ENCODE peak calls at places on chromosomes 16 and 17, in nine cellular contexts. C, Y, T, G, V, E, B, S and L are unnamed samples.

GRCh38 chr16:23504076-23504452 is 6.2 kb downstream of the GGA2 start:
- DNase-seq in C (no peak), Y (no peak), T (peak), G (peak), V (peak), E (no peak), B (no peak), S (no peak), L (peak)

GRCh38 chr17:59333845-59334244 is 2.4 kb downstream of the YPEL2 start:
- DNase-seq in C (no peak), Y (no peak), T (no peak), G (no peak), V (no peak), E (no peak), B (no peak), S (no peak), L (no peak)

GRCh38 chr16:21644674-21645073 is 7.7 kb downstream of the IGSF6 start:
- DNase-seq in C (no peak), Y (no peak), T (no peak), G (no peak), V (no peak), E (no peak), B (no peak), S (no peak), L (no peak)

GRCh38 chr17:51128089-51128488 is 7.4 kb upstream of the SPAG9 start:
- DNase-seq in C (peak), Y (no peak), T (no peak), G (no peak), V (no peak), E (peak), B (no peak), S (no peak), L (no peak)

GRCh38 chr16:79639576-79640311 is 39.2 kb upstream of the MAF start:
- DNase-seq in C (no peak), Y (no peak), T (no peak), G (no peak), V (no peak), E (peak), B (no peak), S (no peak), L (peak)

GRCh38 chr16:31351937-31352315 is 3.0 kb upstream of the ITGAX start:
- DNase-seq in C (no peak), Y (no peak), T (no peak), G (no peak), V (peak), E (no peak), B (peak), S (no peak), L (no peak)

GRCh38 chr17:16468428-16468992 is 23.5 kb downstream of the LRRC75A start:
- DNase-seq in C (no peak), Y (no peak), T (no peak), G (no peak), V (no peak), E (no peak), B (no peak), S (no peak), L (no peak)

GRCh38 chr16:80583466-80583865 is 42.7 kb downstream of the DYNLRB2 start:
- DNase-seq in C (no peak), Y (no peak), T (peak), G (no peak), V (no peak), E (no peak), B (no peak), S (no peak), L (peak)

GRCh38 chr17:67800495-67800928 is 24.8 kb upstream of the BPTF start:
- DNase-seq in C (peak), Y (peak), T (peak), G (peak), V (peak), E (peak), B (peak), S (no peak), L (peak)

GRCh38 chr16:80924372-80924978 is 82.2 kb downstream of the CMC2 start:
- DNase-seq in C (peak), Y (peak), T (peak), G (no peak), V (peak), E (peak), B (peak), S (no peak), L (no peak)

GRCh38 chr17:5425826-5426225 is 5.8 kb downstream of the RPAIN start:
- DNase-seq in C (no peak), Y (no peak), T (no peak), G (no peak), V (no peak), E (no peak), B (no peak), S (no peak), L (no peak)

GRCh38 chr17:38434178-38434665 is 6.0 kb downstream of the ARHGAP23 start:
- DNase-seq in C (no peak), Y (peak), T (no peak), G (no peak), V (no peak), E (no peak), B (no peak), S (no peak), L (no peak)

GRCh38 chr17:40554646-40555295 is 10.5 kb downstream of the CCR7 start:
- DNase-seq in C (peak), Y (no peak), T (no peak), G (peak), V (no peak), E (no peak), B (no peak), S (no peak), L (peak)

GRCh38 chr17:70434536-70435490 is 265.5 kb downstream of the KCNJ2 start:
- DNase-seq in C (no peak), Y (no peak), T (no peak), G (no peak), V (no peak), E (no peak), B (no peak), S (no peak), L (no peak)

GRCh38 chr17:28334666-28335200 is 539 bp downstream of the IFT20 start:
- DNase-seq in C (no peak), Y (no peak), T (peak), G (no peak), V (no peak), E (no peak), B (no peak), S (no peak), L (no peak)

GRCh38 chr16:56348168-56349085 is 76.9 kb downstream of the AMFR start:
- DNase-seq in C (no peak), Y (no peak), T (peak), G (no peak), V (no peak), E (no peak), B (no peak), S (no peak), L (no peak)

GRCh38 chr17:4596636-4597380 is 12.5 kb downstream of the SMTNL2 start:
- DNase-seq in C (no peak), Y (no peak), T (no peak), G (no peak), V (no peak), E (no peak), B (no peak), S (no peak), L (no peak)

GRCh38 chr16:27264151-27264550 is 4.4 kb downstream of the NSMCE1 start:
- DNase-seq in C (no peak), Y (no peak), T (peak), G (peak), V (no peak), E (no peak), B (no peak), S (no peak), L (no peak)

GRCh38 chr17:2398655-2399571 is 1.9 kb downstream of the MNT start:
- DNase-seq in C (peak), Y (peak), T (peak), G (peak), V (peak), E (peak), B (peak), S (no peak), L (no peak)

GRCh38 chr17:62051053-62051452 is 14.0 kb downstream of the MED13 start:
- DNase-seq in C (no peak), Y (no peak), T (no peak), G (no peak), V (no peak), E (no peak), B (no peak), S (no peak), L (no peak)

GRCh38 chr16:75254359-75254837 is 3.0 kb upstream of the BCAR1 start:
- DNase-seq in C (no peak), Y (no peak), T (peak), G (peak), V (peak), E (peak), B (no peak), S (no peak), L (peak)

GRCh38 chr16:87575027-87575804 is 27.1 kb upstream of the JPH3 start:
- DNase-seq in C (peak), Y (no peak), T (no peak), G (no peak), V (no peak), E (peak), B (peak), S (no peak), L (no peak)

GRCh38 chr17:6903516-6903915 is 72.0 kb upstream of the TEKT1 start:
- DNase-seq in C (no peak), Y (no peak), T (no peak), G (no peak), V (no peak), E (no peak), B (no peak), S (no peak), L (no peak)

GRCh38 chr16:68665501-68665900 is 20.4 kb downstream of the CDH3 start:
- DNase-seq in C (no peak), Y (no peak), T (no peak), G (no peak), V (no peak), E (no peak), B (no peak), S (no peak), L (no peak)

GRCh38 chr16:60686824-60687223 is 1349.4 kb downstream of the CDH8 start:
- DNase-seq in C (no peak), Y (no peak), T (no peak), G (no peak), V (no peak), E (no peak), B (peak), S (no peak), L (no peak)

GRCh38 chr16:17556276-17557052 is 85.7 kb upstream of the XYLT1 start:
- DNase-seq in C (peak), Y (no peak), T (peak), G (no peak), V (no peak), E (peak), B (peak), S (no peak), L (peak)

GRCh38 chr16:30028438-30029093 is 2.5 kb downstream of the TLCD3B start:
- DNase-seq in C (peak), Y (peak), T (no peak), G (no peak), V (no peak), E (no peak), B (peak), S (no peak), L (no peak)

GRCh38 chr16:56258508-56259424 is 67.5 kb downstream of the GNAO1 start:
- DNase-seq in C (no peak), Y (no peak), T (no peak), G (no peak), V (no peak), E (no peak), B (no peak), S (no peak), L (no peak)

GRCh38 chr16:57601801-57602478 is 26.5 kb upstream of the ADGRG1 start:
- DNase-seq in C (peak), Y (no peak), T (no peak), G (no peak), V (no peak), E (no peak), B (peak), S (peak), L (peak)

GRCh38 chr16:72923757-72924156 is 124.2 kb downstream of the ZFHX3 start:
- DNase-seq in C (no peak), Y (no peak), T (no peak), G (no peak), V (no peak), E (no peak), B (no peak), S (no peak), L (no peak)

GRCh38 chr17:57004944-57005579 is 27.1 kb downstream of the SCPEP1 start:
- DNase-seq in C (peak), Y (no peak), T (no peak), G (no peak), V (no peak), E (peak), B (peak), S (no peak), L (no peak)

GRCh38 chr17:79732804-79733691 is 2.3 kb downstream of the ENPP7 start:
- DNase-seq in C (no peak), Y (no peak), T (no peak), G (no peak), V (no peak), E (no peak), B (peak), S (no peak), L (no peak)

GRCh38 chr16:1371054-1371978 is 19.6 kb downstream of the GNPTG start:
- DNase-seq in C (no peak), Y (no peak), T (no peak), G (no peak), V (no peak), E (no peak), B (no peak), S (no peak), L (no peak)

GRCh38 chr16:15526097-15526496 is 91.7 kb downstream of the BMERB1 start:
- DNase-seq in C (no peak), Y (no peak), T (no peak), G (no peak), V (no peak), E (no peak), B (no peak), S (no peak), L (no peak)

GRCh38 chr16:64253114-64253513 is 868.7 kb downstream of the CDH11 start:
- DNase-seq in C (no peak), Y (no peak), T (no peak), G (no peak), V (no peak), E (no peak), B (no peak), S (no peak), L (no peak)

GRCh38 chr16:64254443-64255367 is 867.2 kb downstream of the CDH11 start:
- DNase-seq in C (no peak), Y (no peak), T (no peak), G (no peak), V (no peak), E (no peak), B (no peak), S (no peak), L (no peak)

GRCh38 chr16:64251742-64252141 is 870.1 kb downstream of the CDH11 start:
- DNase-seq in C (no peak), Y (no peak), T (no peak), G (no peak), V (no peak), E (no peak), B (no peak), S (no peak), L (no peak)

GRCh38 chr16:64253525-64253924 is 868.3 kb downstream of the CDH11 start:
- DNase-seq in C (no peak), Y (no peak), T (no peak), G (no peak), V (no peak), E (no peak), B (no peak), S (no peak), L (no peak)

GRCh38 chr16:64250866-64251265 is 871.0 kb downstream of the CDH11 start:
- DNase-seq in C (no peak), Y (no peak), T (peak), G (no peak), V (no peak), E (no peak), B (no peak), S (no peak), L (no peak)
- H3K4me3 ChIP-seq in C (no peak), Y (no peak), T (no peak), G (no peak), V (no peak), E (no peak), B (no peak), S (no peak), L (no peak)

GRCh38 chr16:86117235-86117634 is 218.3 kb downstream of the IRF8 start:
- DNase-seq in C (no peak), Y (no peak), T (no peak), G (no peak), V (no peak), E (no peak), B (no peak), S (no peak), L (peak)
- TF ChIP-seq CTCF in C (no peak), Y (no peak), T (no peak), G (no peak), V (no peak), E (no peak), B (no peak), S (no peak), L (no peak)

DNA sequence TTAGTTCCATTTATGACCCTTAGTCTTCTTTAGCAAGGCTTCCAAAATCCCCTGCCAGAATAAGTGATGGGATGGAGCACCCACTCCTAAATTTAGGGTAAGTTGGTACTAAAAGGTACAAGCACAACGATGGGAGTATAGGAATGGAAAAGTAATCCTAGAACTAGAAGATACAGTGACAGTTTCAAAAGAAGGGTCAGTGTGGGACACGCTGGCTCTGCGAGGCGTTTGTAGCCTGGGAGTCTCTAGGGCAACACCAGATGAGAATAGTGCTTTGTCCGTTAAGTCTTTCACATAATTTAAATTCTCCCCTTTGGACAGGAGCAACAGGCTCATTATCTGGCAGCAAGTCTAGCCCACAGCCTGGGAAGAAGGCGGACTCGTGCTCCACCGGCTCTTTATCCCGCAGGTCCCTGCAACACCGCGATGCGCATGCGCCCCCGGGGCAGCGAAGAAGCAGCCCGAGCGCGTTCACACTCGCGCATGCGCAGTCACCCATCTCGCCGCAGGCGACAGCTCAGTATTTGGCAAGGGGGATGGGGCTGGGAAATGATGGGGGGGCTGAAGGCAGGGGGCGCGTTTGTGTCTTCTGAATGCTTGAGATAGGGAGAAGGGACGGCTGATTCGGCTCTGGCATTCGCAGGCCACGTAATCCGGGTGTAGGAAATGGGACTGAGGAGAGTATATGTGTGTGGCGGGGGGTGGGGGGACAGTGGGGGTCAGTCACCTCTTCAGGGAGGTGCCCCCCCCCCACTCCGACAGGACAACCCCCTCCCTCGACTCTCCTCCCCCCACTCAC is 564 bp downstream of the SPOP start:
- DNase-seq in C (peak), Y (peak), T (peak), G (peak), V (peak), E (peak), B (peak), S (no peak), L (peak)
- TF ChIP-seq POLR2A in C (peak), Y (no peak), T (peak), G (peak), V (no peak), E (peak), B (peak), S (no peak), L (no peak)

GRCh38 chr16:66359012-66359411 is 7.5 kb upstream of the CDH5 start:
- DNase-seq in C (no peak), Y (no peak), T (peak), G (no peak), V (no peak), E (peak), B (peak), S (no peak), L (no peak)

GRCh38 chr16:66361604-66362135 is 4.8 kb upstream of the CDH5 start:
- DNase-seq in C (no peak), Y (no peak), T (no peak), G (no peak), V (no peak), E (no peak), B (no peak), S (no peak), L (no peak)

GRCh38 chr16:66358231-66358630 is 8.3 kb upstream of the CDH5 start:
- DNase-seq in C (no peak), Y (no peak), T (no peak), G (no peak), V (no peak), E (no peak), B (no peak), S (no peak), L (no peak)

GRCh38 chr16:66360624-66361324 is 5.7 kb upstream of the CDH5 start:
- DNase-seq in C (no peak), Y (no peak), T (no peak), G (no peak), V (peak), E (no peak), B (peak), S (no peak), L (no peak)

DNA sequence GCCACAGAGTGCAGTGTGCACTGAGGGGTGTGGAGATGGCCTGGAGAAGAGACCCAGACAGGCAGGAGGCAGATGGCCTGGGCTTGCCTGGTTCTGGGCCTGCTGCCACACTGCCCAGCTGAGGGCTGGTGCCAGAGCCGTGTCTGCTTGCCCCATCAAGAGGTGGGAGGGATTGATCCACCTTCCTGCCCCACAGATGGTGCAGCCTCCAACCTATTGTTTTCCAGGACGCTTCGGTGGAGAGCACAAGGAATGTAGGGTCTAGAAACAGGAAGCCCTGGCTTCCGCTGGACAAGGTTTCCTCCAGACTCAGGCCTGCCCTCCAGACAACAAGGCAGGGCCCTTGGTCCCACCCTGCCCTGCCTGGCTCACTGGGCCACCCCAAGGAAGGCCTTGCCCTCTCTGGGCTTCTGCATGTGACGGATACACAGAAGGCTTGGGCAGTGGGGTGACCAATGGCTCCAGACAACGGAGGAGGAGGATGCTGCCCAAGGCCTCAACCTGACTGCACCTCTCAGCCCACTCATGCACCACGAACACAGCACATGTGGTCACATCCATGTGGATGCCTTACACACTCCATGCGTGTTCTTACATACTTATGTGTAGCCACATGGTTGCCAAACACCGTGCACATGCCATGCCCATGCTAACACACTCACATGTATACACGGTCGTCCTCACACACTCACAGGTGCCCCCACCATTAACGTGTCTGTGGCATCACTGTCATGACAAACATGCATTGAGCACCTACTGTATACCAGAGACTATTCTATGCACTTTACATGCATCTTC is 6.5 kb upstream of the CDH5 start:
- DNase-seq in C (no peak), Y (no peak), T (no peak), G (peak), V (peak), E (no peak), B (no peak), S (no peak), L (no peak)
- H3K4me3 ChIP-seq in C (no peak), Y (no peak), T (no peak), G (no peak), V (no peak), E (no peak), B (no peak), S (no peak), L (no peak)

DNA sequence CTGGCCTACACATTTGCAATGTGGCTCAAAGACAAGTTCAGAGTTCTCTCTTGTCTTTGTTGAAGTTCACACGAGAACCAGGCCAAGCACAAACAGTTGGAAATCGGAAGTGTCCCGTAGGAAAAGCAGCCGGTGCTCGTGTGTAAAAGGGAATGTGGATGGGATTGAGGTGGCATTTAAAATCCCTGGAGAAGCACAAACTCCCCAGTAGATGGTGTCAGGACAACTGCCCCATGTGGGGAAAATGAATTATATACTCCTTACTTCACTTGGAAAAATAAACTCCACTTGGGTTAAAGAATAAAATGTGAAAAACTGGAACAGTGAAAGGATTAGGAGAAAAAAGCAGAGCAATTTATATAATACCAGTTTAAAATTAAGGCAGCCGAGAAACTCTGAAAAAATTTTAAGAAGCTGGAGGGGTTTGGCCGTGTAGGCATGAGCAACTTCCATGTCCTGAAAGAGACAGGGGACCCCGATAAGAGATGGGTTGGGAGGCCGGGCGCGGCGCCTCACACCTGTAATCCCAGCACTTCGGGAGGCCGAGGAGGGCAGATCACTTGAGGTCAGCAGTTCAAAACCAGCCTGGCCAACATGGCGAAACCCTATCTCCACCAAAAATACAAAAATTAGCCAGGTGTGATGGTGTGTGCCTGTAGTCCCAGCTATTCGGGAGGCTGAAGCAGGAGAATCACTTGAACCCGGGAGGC is 28.1 kb downstream of the CBFA2T3 start:
- DNase-seq in C (no peak), Y (no peak), T (no peak), G (no peak), V (no peak), E (peak), B (no peak), S (no peak), L (no peak)
- TF ChIP-seq CTCF in C (no peak), Y (no peak), T (no peak), G (no peak), V (no peak), E (peak), B (no peak), S (no peak), L (no peak)